ENCODE peak calls at places on chromosomes 12 and 14, in eight cellular contexts. One of them, this sample, is unnamed.

GRCh38 chr12:83321971-83322370 is 635.3 kb downstream of the TMTC2 start:
- DNase-seq in lung: no peak
- DNase-seq in CD8-positive, alpha-beta T cell: no peak
- DNase-seq in H9: no peak
- DNase-seq in spleen: no peak
- DNase-seq in uterus: no peak
- DNase-seq in mammary epithelial cell: no peak
- DNase-seq in adrenal gland: no peak
- DNase-seq in this sample: no peak

GRCh38 chr14:88682495-88683114 is 110.1 kb downstream of the EML5 start:
- DNase-seq in spleen: no peak
- DNase-seq in uterus: no peak
- DNase-seq in adrenal gland: no peak
- DNase-seq in CD8-positive, alpha-beta T cell: no peak
- DNase-seq in mammary epithelial cell: no peak
- DNase-seq in lung: no peak
- DNase-seq in H9: peak
- DNase-seq in this sample: no peak

GRCh38 chr14:85532981-85533820 is 3.3 kb downstream of the FLRT2 start:
- DNase-seq in CD8-positive, alpha-beta T cell: no peak
- DNase-seq in uterus: peak
- DNase-seq in H9: peak
- DNase-seq in adrenal gland: peak
- DNase-seq in mammary epithelial cell: peak
- DNase-seq in spleen: no peak
- DNase-seq in lung: no peak
- DNase-seq in this sample: peak

GRCh38 chr14:68146812-68147211 is 327.2 kb downstream of the RAD51B start:
- DNase-seq in H9: no peak
- DNase-seq in adrenal gland: no peak
- DNase-seq in uterus: no peak
- DNase-seq in CD8-positive, alpha-beta T cell: no peak
- DNase-seq in lung: peak
- DNase-seq in spleen: no peak
- DNase-seq in mammary epithelial cell: peak
- DNase-seq in this sample: no peak

GRCh38 chr12:108640802-108641445 is 7.2 kb upstream of the SELPLG start:
- DNase-seq in H9: peak
- DNase-seq in uterus: peak
- DNase-seq in CD8-positive, alpha-beta T cell: no peak
- DNase-seq in lung: no peak
- DNase-seq in mammary epithelial cell: peak
- DNase-seq in adrenal gland: peak
- DNase-seq in spleen: peak
- DNase-seq in this sample: peak

GRCh38 chr12:121089031-121089812 is 43.5 kb upstream of the P2RX7 start:
- DNase-seq in CD8-positive, alpha-beta T cell: no peak
- DNase-seq in adrenal gland: peak
- DNase-seq in H9: peak
- DNase-seq in mammary epithelial cell: no peak
- DNase-seq in lung: no peak
- DNase-seq in spleen: no peak
- DNase-seq in uterus: no peak
- DNase-seq in this sample: no peak

GRCh38 chr12:21697829-21698630 is 40.4 kb upstream of the LDHB start:
- DNase-seq in mammary epithelial cell: peak
- DNase-seq in spleen: no peak
- DNase-seq in lung: no peak
- DNase-seq in CD8-positive, alpha-beta T cell: no peak
- DNase-seq in adrenal gland: no peak
- DNase-seq in uterus: no peak
- DNase-seq in H9: no peak
- DNase-seq in this sample: no peak

GRCh38 chr12:112121780-112122565 is 3.4 kb upstream of the TRAFD1 start:
- DNase-seq in CD8-positive, alpha-beta T cell: no peak
- DNase-seq in mammary epithelial cell: peak
- DNase-seq in spleen: no peak
- DNase-seq in H9: peak
- DNase-seq in adrenal gland: peak
- DNase-seq in uterus: peak
- DNase-seq in lung: peak
- DNase-seq in this sample: peak

GRCh38 chr12:63875703-63876102 is 31.2 kb downstream of the SRGAP1 start:
- DNase-seq in CD8-positive, alpha-beta T cell: no peak
- DNase-seq in mammary epithelial cell: no peak
- DNase-seq in lung: no peak
- DNase-seq in H9: no peak
- DNase-seq in adrenal gland: no peak
- DNase-seq in spleen: no peak
- DNase-seq in uterus: no peak
- DNase-seq in this sample: no peak

GRCh38 chr12:131383741-131384543 is 326.9 kb upstream of the SFSWAP start:
- DNase-seq in uterus: no peak
- DNase-seq in H9: peak
- DNase-seq in adrenal gland: peak
- DNase-seq in spleen: peak
- DNase-seq in mammary epithelial cell: no peak
- DNase-seq in lung: no peak
- DNase-seq in CD8-positive, alpha-beta T cell: no peak
- DNase-seq in this sample: peak

GRCh38 chr12:77226398-77226797 is 161.0 kb upstream of the E2F7 start:
- DNase-seq in mammary epithelial cell: no peak
- DNase-seq in spleen: no peak
- DNase-seq in lung: no peak
- DNase-seq in uterus: no peak
- DNase-seq in adrenal gland: no peak
- DNase-seq in CD8-positive, alpha-beta T cell: no peak
- DNase-seq in H9: no peak
- DNase-seq in this sample: no peak

GRCh38 chr12:110536834-110537604 is 34.9 kb downstream of the RAD9B start:
- DNase-seq in spleen: no peak
- DNase-seq in mammary epithelial cell: peak
- DNase-seq in adrenal gland: no peak
- DNase-seq in H9: no peak
- DNase-seq in uterus: no peak
- DNase-seq in lung: no peak
- DNase-seq in CD8-positive, alpha-beta T cell: no peak
- DNase-seq in this sample: no peak

GRCh38 chr14:104775073-104775489 is 20.5 kb downstream of the AKT1 start:
- DNase-seq in lung: no peak
- DNase-seq in spleen: no peak
- DNase-seq in adrenal gland: no peak
- DNase-seq in uterus: no peak
- DNase-seq in H9: no peak
- DNase-seq in mammary epithelial cell: no peak
- DNase-seq in CD8-positive, alpha-beta T cell: no peak
- DNase-seq in this sample: no peak

GRCh38 chr14:92457018-92457565 is 56.5 kb upstream of the RIN3 start:
- DNase-seq in lung: no peak
- DNase-seq in adrenal gland: peak
- DNase-seq in CD8-positive, alpha-beta T cell: no peak
- DNase-seq in mammary epithelial cell: no peak
- DNase-seq in uterus: no peak
- DNase-seq in H9: no peak
- DNase-seq in spleen: no peak
- DNase-seq in this sample: no peak

GRCh38 chr12:114400925-114401324 is 5.0 kb downstream of the TBX5 start:
- DNase-seq in lung: no peak
- DNase-seq in spleen: no peak
- DNase-seq in CD8-positive, alpha-beta T cell: no peak
- DNase-seq in uterus: no peak
- DNase-seq in adrenal gland: no peak
- DNase-seq in mammary epithelial cell: no peak
- DNase-seq in H9: no peak
- DNase-seq in this sample: peak

GRCh38 chr12:112419269-112420133 is 754 bp downstream of the PTPN11 start:
- DNase-seq in adrenal gland: peak
- DNase-seq in lung: peak
- DNase-seq in spleen: no peak
- DNase-seq in H9: peak
- DNase-seq in mammary epithelial cell: peak
- DNase-seq in CD8-positive, alpha-beta T cell: peak
- DNase-seq in uterus: peak
- DNase-seq in this sample: peak

GRCh38 chr14:64942531-64943111 is at the start of gene GPX2:
- DNase-seq in CD8-positive, alpha-beta T cell: no peak
- DNase-seq in lung: no peak
- DNase-seq in H9: no peak
- DNase-seq in adrenal gland: no peak
- DNase-seq in uterus: no peak
- DNase-seq in mammary epithelial cell: peak
- DNase-seq in spleen: peak
- DNase-seq in this sample: no peak

GRCh38 chr14:33317675-33318074 is 379.0 kb downstream of the NPAS3 start:
- DNase-seq in spleen: no peak
- DNase-seq in CD8-positive, alpha-beta T cell: no peak
- DNase-seq in adrenal gland: no peak
- DNase-seq in H9: no peak
- DNase-seq in mammary epithelial cell: no peak
- DNase-seq in uterus: no peak
- DNase-seq in lung: no peak
- DNase-seq in this sample: no peak

GRCh38 chr14:104147346-104148125 is 9.1 kb downstream of the KIF26A start:
- DNase-seq in mammary epithelial cell: no peak
- DNase-seq in lung: no peak
- DNase-seq in uterus: no peak
- DNase-seq in CD8-positive, alpha-beta T cell: no peak
- DNase-seq in adrenal gland: no peak
- DNase-seq in H9: no peak
- DNase-seq in spleen: peak
- DNase-seq in this sample: no peak

GRCh38 chr12:48818831-48819590 is 715 bp downstream of the CACNB3 start:
- DNase-seq in lung: no peak
- DNase-seq in CD8-positive, alpha-beta T cell: no peak
- DNase-seq in spleen: no peak
- DNase-seq in H9: peak
- DNase-seq in mammary epithelial cell: no peak
- DNase-seq in adrenal gland: peak
- DNase-seq in uterus: peak
- DNase-seq in this sample: no peak

GRCh38 chr12:57552692-57553321 is 3.0 kb downstream of the KIF5A start:
- DNase-seq in CD8-positive, alpha-beta T cell: no peak
- DNase-seq in mammary epithelial cell: no peak
- DNase-seq in adrenal gland: no peak
- DNase-seq in spleen: no peak
- DNase-seq in uterus: no peak
- DNase-seq in H9: no peak
- DNase-seq in lung: no peak
- DNase-seq in this sample: no peak

DNA sequence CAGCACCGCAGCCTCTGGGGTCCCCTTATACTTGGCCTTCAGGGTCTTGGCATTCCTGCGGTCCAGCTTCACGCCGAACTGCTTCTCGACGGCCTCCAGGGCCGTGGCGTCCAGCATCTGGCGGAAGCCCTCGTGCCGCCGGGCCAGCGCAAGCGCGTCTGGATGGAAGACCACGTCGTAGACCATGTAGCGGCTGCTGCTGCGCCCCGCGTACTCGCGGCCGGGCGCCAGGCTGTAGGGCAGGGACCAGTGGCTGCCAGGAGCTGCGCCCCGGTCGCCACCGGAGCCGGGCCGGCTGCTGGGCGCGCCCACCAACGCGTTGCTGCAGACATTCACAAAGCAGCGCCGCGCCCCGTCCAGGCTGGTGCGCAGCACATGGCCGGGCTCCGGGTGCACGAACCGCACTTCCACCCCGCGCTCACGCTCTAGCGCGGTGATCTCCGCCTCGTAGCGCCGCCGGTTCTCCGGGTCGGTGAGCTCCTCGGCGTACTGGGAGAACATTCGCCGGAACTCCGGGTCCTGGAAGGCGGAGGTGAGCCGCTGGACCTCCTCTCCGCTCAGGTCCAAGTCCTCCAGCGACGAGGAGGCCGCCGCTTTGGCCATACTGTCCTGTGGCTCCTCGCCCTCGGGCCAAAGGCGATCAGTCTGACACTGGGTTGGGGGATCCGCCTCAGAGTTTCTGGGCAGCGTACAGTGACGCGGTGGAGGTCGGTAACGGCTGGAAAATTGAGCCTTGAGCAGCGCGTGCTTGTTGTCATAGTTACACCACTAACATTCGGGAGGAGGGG is at the start of gene DNAAF2:
- DNase-seq in mammary epithelial cell: peak
- DNase-seq in spleen: peak
- DNase-seq in CD8-positive, alpha-beta T cell: peak
- DNase-seq in uterus: peak
- DNase-seq in H9: peak
- DNase-seq in lung: peak
- DNase-seq in adrenal gland: peak
- DNase-seq in this sample: peak
- TF ChIP-seq CTCF in mammary epithelial cell: no peak
- TF ChIP-seq CTCF in spleen: no peak
- TF ChIP-seq CTCF in CD8-positive, alpha-beta T cell: no peak
- TF ChIP-seq CTCF in uterus: no peak
- TF ChIP-seq CTCF in H9: no peak
- TF ChIP-seq CTCF in lung: no peak
- TF ChIP-seq CTCF in adrenal gland: no peak
- TF ChIP-seq CTCF in this sample: no peak

GRCh38 chr14:86787782-86788181 is 1205.2 kb downstream of the GALC start:
- DNase-seq in mammary epithelial cell: no peak
- DNase-seq in uterus: no peak
- DNase-seq in spleen: no peak
- DNase-seq in H9: no peak
- DNase-seq in lung: no peak
- DNase-seq in adrenal gland: no peak
- DNase-seq in CD8-positive, alpha-beta T cell: no peak
- DNase-seq in this sample: no peak
- H3K27ac ChIP-seq in mammary epithelial cell: no peak
- H3K27ac ChIP-seq in uterus: no peak
- H3K27ac ChIP-seq in spleen: no peak
- H3K27ac ChIP-seq in H9: no peak
- H3K27ac ChIP-seq in lung: no peak
- H3K27ac ChIP-seq in adrenal gland: no peak
- H3K27ac ChIP-seq in CD8-positive, alpha-beta T cell: no peak
- H3K27ac ChIP-seq in this sample: no peak

GRCh38 chr12:116426391-116427136 is 132.6 kb upstream of the MAP1LC3B2 start:
- DNase-seq in CD8-positive, alpha-beta T cell: no peak
- DNase-seq in adrenal gland: no peak
- DNase-seq in H9: peak
- DNase-seq in lung: peak
- DNase-seq in spleen: no peak
- DNase-seq in uterus: peak
- DNase-seq in mammary epithelial cell: peak
- DNase-seq in this sample: peak
- TF ChIP-seq CTCF in CD8-positive, alpha-beta T cell: no peak
- TF ChIP-seq CTCF in adrenal gland: no peak
- TF ChIP-seq CTCF in H9: peak
- TF ChIP-seq CTCF in lung: no peak
- TF ChIP-seq CTCF in spleen: no peak
- TF ChIP-seq CTCF in uterus: peak
- TF ChIP-seq CTCF in mammary epithelial cell: peak
- TF ChIP-seq CTCF in this sample: no peak

DNA sequence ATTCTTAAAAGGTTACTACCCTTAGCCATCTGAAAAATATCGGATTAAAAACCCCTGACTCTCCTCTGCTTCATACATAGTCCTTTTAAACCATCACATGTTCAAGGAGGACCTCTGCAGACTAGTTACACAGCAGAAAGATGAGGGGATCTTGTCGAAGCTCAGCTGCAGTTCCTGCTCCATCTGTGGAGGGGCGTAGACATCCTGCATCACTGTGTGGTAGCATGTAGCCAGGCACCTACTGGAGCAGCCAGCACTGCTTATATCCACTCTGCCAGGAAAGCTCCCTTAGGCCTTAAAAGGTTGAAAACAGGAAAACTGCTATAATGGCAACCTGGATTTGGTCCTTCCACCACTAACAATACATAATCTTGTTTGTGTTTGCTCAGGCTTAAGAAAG is 57.6 kb upstream of the STRN3 start:
- DNase-seq in uterus: no peak
- DNase-seq in lung: no peak
- DNase-seq in spleen: no peak
- DNase-seq in CD8-positive, alpha-beta T cell: no peak
- DNase-seq in adrenal gland: no peak
- DNase-seq in H9: no peak
- DNase-seq in mammary epithelial cell: no peak
- DNase-seq in this sample: no peak
- H3K27ac ChIP-seq in uterus: no peak
- H3K27ac ChIP-seq in lung: no peak
- H3K27ac ChIP-seq in spleen: no peak
- H3K27ac ChIP-seq in CD8-positive, alpha-beta T cell: no peak
- H3K27ac ChIP-seq in adrenal gland: no peak
- H3K27ac ChIP-seq in H9: no peak
- H3K27ac ChIP-seq in mammary epithelial cell: no peak
- H3K27ac ChIP-seq in this sample: no peak